ENCODE peak calls at places on chromosomes 6 and 20, in five cellular contexts. W is D721Med, R is heart right ventricle, D is fibroblast of mammary gland, V is GM12865. P is an unnamed sample.

GRCh38 chr6:2196079-2196679 is 49.2 kb downstream of the GMDS start:
- DNase-seq in W (no peak), R (peak), D (peak), V (peak), P (no peak)

GRCh38 chr20:63033635-63034510 is 27.1 kb upstream of the BHLHE23 start:
- DNase-seq in V (no peak), D (no peak), W (no peak), R (no peak), P (no peak)

GRCh38 chr6:7073810-7074525 is 33.8 kb upstream of the RREB1 start:
- DNase-seq in V (peak), W (no peak), R (peak), D (no peak), P (no peak)

GRCh38 chr20:62161347-62161746 is 17.8 kb downstream of the SS18L1 start:
- DNase-seq in V (no peak), W (no peak), R (no peak), D (peak), P (no peak)

GRCh38 chr6:150451767-150452641 is 83.2 kb downstream of the IYD start:
- DNase-seq in V (no peak), D (no peak), R (no peak), W (no peak), P (no peak)

GRCh38 chr6:33655155-33655554 is 34.0 kb downstream of the ITPR3 start:
- DNase-seq in W (no peak), D (peak), R (no peak), V (no peak), P (no peak)

GRCh38 chr20:56998438-56998837 is 268.0 kb downstream of the BMP7 start:
- DNase-seq in W (no peak), D (no peak), V (no peak), R (no peak), P (no peak)

GRCh38 chr6:3725145-3726015 is 26.1 kb downstream of the PXDC1 start:
- DNase-seq in R (no peak), V (no peak), D (no peak), W (no peak), P (no peak)

GRCh38 chr20:22412977-22413868 is 171.1 kb downstream of the FOXA2 start:
- DNase-seq in W (no peak), R (no peak), D (no peak), V (no peak), P (no peak)

GRCh38 chr20:44780226-44780625 is 30.1 kb downstream of the RIMS4 start:
- DNase-seq in R (peak), V (peak), D (peak), W (no peak), P (peak)

GRCh38 chr6:142469220-142469619 is 167.4 kb downstream of the ADGRG6 start:
- DNase-seq in V (no peak), D (no peak), W (no peak), R (no peak), P (no peak)

GRCh38 chr6:30876039-30876730 is 8.1 kb upstream of the DDR1 start:
- DNase-seq in D (peak), W (no peak), R (no peak), V (peak), P (no peak)

GRCh38 chr6:167913699-167914098 is 83.8 kb upstream of the KIF25 start:
- DNase-seq in D (no peak), R (no peak), W (no peak), V (no peak), P (no peak)

GRCh38 chr20:35306931-35307517 is 14.8 kb upstream of the FAM83C start:
- DNase-seq in W (no peak), V (peak), D (peak), R (peak), P (peak)

GRCh38 chr6:39059496-39060310 is 11.1 kb downstream of the GLP1R start:
- DNase-seq in W (no peak), R (no peak), V (no peak), D (peak), P (no peak)

GRCh38 chr20:33773412-33774089 is 37.6 kb upstream of the CHMP4B start:
- DNase-seq in D (no peak), R (no peak), V (peak), W (no peak), P (no peak)

GRCh38 chr20:49868964-49869363 is 46.4 kb downstream of the SPATA2 start:
- DNase-seq in W (no peak), V (no peak), R (no peak), D (no peak), P (no peak)

GRCh38 chr20:50546729-50547314 is 36.6 kb downstream of the PTPN1 start:
- DNase-seq in V (peak), D (no peak), R (no peak), W (no peak), P (no peak)

GRCh38 chr20:8242827-8243764 is 111.0 kb downstream of the PLCB1 start:
- DNase-seq in D (peak), V (no peak), W (no peak), R (peak), P (no peak)

GRCh38 chr20:56592817-56593216 is 36.3 kb upstream of the TFAP2C start:
- DNase-seq in V (no peak), W (no peak), D (no peak), R (no peak), P (no peak)

P was measured in H9.